ENCODE peak calls at places on chromosome 22, in nine cellular contexts. Z is GM10248, B is left ventricle myocardium inferior, F is coronary artery, K is neural crest cell, V is AG04450, P is HFF-Myc, G is heart left ventricle, Y is vagina. A is an unnamed sample.
A peak's percentile ranks its signal among the peaks of the same experiment; 100 is the strongest.

GRCh38 chr22:29300467-29300806 is 6.0 kb upstream of the GAS2L1 start:
- DNase-seq in Z (no peak), B (no peak), F (no peak), K (no peak), V (no peak), P (no peak), G (no peak), Y (no peak), A (peak; percentile 6)

GRCh38 chr22:47329727-47330653 is 567.5 kb downstream of the TBC1D22A start:
- DNase-seq in Z (no peak), B (no peak), F (no peak), K (no peak), V (no peak), P (no peak), G (no peak), Y (no peak), A (no peak)

GRCh38 chr22:46088541-46089311 is 61.6 kb upstream of the PPARA start:
- DNase-seq in Z (no peak), B (peak; percentile 60), F (peak; percentile 86), K (no peak), V (no peak), P (no peak), G (peak; percentile 66), Y (no peak), A (peak; percentile 73)

GRCh38 chr22:40628354-40629042 is 8.0 kb downstream of the MRTFA start:
- DNase-seq in Z (peak; percentile 39), B (no peak), F (no peak), K (no peak), V (no peak), P (no peak), G (no peak), Y (no peak), A (no peak)

GRCh38 chr22:21964918-21965484 is 12.4 kb upstream of the PPM1F start:
- DNase-seq in Z (no peak), B (no peak), F (no peak), K (no peak), V (no peak), P (no peak), G (no peak), Y (no peak), A (no peak)

GRCh38 chr22:46851941-46852340 is 89.5 kb downstream of the TBC1D22A start:
- DNase-seq in Z (no peak), B (no peak), F (no peak), K (no peak), V (no peak), P (no peak), G (no peak), Y (peak; percentile 87), A (no peak)

GRCh38 chr22:47775686-47776085 is 1013.2 kb downstream of the TBC1D22A start:
- DNase-seq in Z (no peak), B (no peak), F (no peak), K (no peak), V (no peak), P (no peak), G (no peak), Y (no peak), A (no peak)

GRCh38 chr22:47124946-47125345 is 362.5 kb downstream of the TBC1D22A start:
- DNase-seq in Z (no peak), B (no peak), F (no peak), K (no peak), V (no peak), P (no peak), G (no peak), Y (no peak), A (peak; percentile 8)

GRCh38 chr22:50600541-50600940 is at the start of gene MAPK8IP2:
- DNase-seq in Z (no peak), B (no peak), F (no peak), K (no peak), V (no peak), P (no peak), G (no peak), Y (no peak), A (peak; percentile 33)

GRCh38 chr22:45170001-45170466 is 6.3 kb downstream of the NUP50 start:
- DNase-seq in Z (no peak), B (no peak), F (no peak), K (no peak), V (no peak), P (no peak), G (no peak), Y (no peak), A (no peak)

GRCh38 chr22:24338701-24339451 is 68.2 kb downstream of the SPECC1L start:
- DNase-seq in Z (no peak), B (no peak), F (no peak), K (no peak), V (no peak), P (no peak), G (peak; percentile 41), Y (no peak), A (no peak)

GRCh38 chr22:49308300-49308699 is 519.4 kb downstream of the BRD1 start:
- DNase-seq in Z (no peak), B (no peak), F (peak; percentile 14), K (no peak), V (no peak), P (no peak), G (peak; percentile 7), Y (peak; percentile 81), A (no peak)

GRCh38 chr22:46083383-46084350 is 66.7 kb upstream of the PPARA start:
- DNase-seq in Z (no peak), B (peak; percentile 16), F (peak; percentile 70), K (no peak), V (no peak), P (no peak), G (peak; percentile 27), Y (no peak), A (peak; percentile 46)

DNA sequence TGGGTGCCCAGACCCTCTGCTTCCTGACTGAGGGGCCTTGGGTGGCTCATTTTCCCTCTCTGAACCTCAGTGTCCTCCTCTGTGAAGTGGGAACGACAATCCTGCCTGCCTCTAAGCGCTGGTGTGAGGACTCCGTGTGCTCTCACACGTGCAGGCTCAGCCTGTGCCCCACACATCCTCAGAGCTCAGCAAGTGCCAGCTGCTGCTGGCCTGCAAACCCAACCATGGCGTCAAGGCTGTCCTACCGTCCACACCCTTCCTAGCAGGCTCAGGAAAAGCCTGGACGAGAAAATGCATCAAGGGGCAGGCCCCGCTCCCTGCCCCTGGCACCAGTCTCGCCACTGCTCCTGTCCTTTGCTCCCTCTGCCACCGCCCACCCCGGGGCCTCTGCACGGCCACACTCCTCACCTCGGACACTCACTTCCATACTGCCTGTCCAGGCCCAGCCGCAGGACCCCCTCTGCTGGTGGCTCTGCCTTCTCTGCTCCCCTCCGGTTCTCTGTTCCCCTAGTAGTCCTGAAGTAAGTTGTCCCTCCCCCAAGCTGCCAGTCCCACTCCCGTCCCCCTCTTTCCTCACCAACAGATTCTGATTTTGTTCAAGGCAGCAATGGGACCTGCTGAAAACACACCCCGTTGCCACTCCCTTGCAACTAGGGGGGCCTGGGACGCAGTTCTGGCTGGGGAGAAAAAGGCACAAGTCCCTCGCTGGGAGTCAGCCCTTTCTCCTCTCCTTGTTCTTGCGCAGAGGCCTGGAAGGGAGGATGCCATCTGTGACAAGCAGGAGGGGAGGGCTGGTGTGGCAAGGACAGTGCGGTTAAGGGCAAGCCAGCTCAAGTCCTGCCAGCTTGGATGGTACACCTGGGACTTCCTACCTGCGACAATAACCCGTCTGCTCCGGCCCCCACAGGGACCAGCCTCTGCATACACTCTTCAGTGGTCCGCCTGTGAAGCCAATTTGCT is 62.2 kb downstream of the ARFGAP3 start:
- DNase-seq in Z (no peak), B (no peak), F (no peak), K (no peak), V (no peak), P (no peak), G (no peak), Y (no peak), A (peak; percentile 10)
- TF ChIP-seq CTCF in Z (no peak), B (peak; percentile 32), F (no peak), K (no peak), V (peak; percentile 26), P (peak; percentile 21), G (no peak), Y (no peak), A (no peak)

DNA sequence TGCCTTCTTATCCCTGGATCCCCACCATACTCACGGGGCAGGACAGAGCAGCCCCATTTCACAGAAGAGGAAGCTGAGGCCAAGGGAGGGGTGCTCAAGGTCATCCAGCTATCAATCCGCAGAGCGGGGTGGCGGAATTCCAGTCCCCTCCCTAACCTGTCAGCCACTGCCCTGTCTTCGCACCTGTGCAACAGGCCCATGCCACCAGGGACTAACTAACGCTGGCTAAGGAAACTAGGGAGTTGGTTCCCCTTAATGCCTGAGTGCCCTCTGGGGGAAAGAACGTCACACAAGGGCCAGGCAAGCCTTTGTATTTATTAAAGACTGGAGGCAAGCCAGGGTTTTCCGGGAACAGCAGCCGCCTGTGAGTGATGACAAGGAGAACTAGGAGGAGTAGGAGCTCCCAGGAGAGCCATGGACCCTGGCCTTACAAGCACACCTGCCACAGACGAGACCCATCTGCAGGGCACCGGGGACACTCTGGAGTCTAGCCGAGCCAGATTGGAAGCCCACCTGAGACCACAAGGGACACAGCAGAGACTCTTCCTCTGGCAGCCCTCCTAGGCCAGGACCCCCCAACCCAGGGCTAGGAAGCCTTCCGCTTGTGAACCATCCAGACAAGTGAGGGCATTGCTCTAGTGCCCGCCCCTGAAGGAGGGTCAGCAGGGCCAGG is 64.4 kb downstream of the MYH9 start:
- DNase-seq in Z (no peak), B (peak; percentile 73), F (peak; percentile 94), K (no peak), V (no peak), P (no peak), G (peak; percentile 87), Y (no peak), A (peak; percentile 62)
- TF ChIP-seq CTCF in Z (no peak), B (peak; percentile 26), F (no peak), K (no peak), V (no peak), P (no peak), G (peak; percentile 15), Y (peak; percentile 15), A (no peak)

GRCh38 chr22:32951807-32952153 is 106.4 kb downstream of the SYN3 start:
- DNase-seq in Z (no peak), B (peak; percentile 71), F (no peak), K (no peak), V (no peak), P (no peak), G (peak; percentile 89), Y (no peak), A (peak; percentile 16)

GRCh38 chr22:32950366-32950765 is 107.8 kb downstream of the SYN3 start:
- DNase-seq in Z (no peak), B (no peak), F (no peak), K (no peak), V (no peak), P (no peak), G (no peak), Y (no peak), A (no peak)

GRCh38 chr22:32947581-32947980 is 110.6 kb downstream of the SYN3 start:
- DNase-seq in Z (no peak), B (no peak), F (no peak), K (no peak), V (no peak), P (no peak), G (no peak), Y (no peak), A (no peak)

GRCh38 chr22:32949719-32950118 is 108.5 kb downstream of the SYN3 start:
- DNase-seq in Z (no peak), B (no peak), F (no peak), K (no peak), V (no peak), P (no peak), G (no peak), Y (no peak), A (no peak)

GRCh38 chr22:32951081-32951806 is 106.9 kb downstream of the SYN3 start:
- DNase-seq in Z (no peak), B (no peak), F (no peak), K (no peak), V (no peak), P (no peak), G (no peak), Y (no peak), A (no peak)
- TF ChIP-seq CTCF in Z (no peak), B (no peak), F (no peak), K (peak; percentile 29), V (no peak), P (peak; percentile 14), G (no peak), Y (no peak), A (no peak)

GRCh38 chr22:37486224-37486845 is at the start of gene MFNG:
- DNase-seq in Z (peak; percentile 94), B (peak; percentile 70), F (no peak), K (peak; percentile 46), V (no peak), P (no peak), G (peak; percentile 79), Y (no peak), A (peak; percentile 72)
- TF ChIP-seq CTCF in Z (no peak), B (no peak), F (no peak), K (no peak), V (peak; percentile 17), P (peak; percentile 11), G (no peak), Y (no peak), A (no peak)

A was measured in body of pancreas.